ENCODE peak calls at places on chromosome 15, in five cellular contexts. V is tibial artery, A is SJSA1, X is keratinocyte, P is sigmoid colon. G is an unnamed sample. For H3K4me1, the result is how much of the 10 kb centered on the place peaks cover.

GRCh38 chr15:60315878-60316277 is 81.9 kb downstream of the ANXA2 start:
- DNase-seq in X (no peak), V (no peak), P (no peak), A (no peak), G (no peak)

GRCh38 chr15:74519311-74519710 is 21.7 kb upstream of the ARID3B start:
- DNase-seq in A (peak), X (no peak), P (no peak), V (no peak), G (no peak)

GRCh38 chr15:51869074-51869425 is 39.6 kb downstream of the TMOD3 start:
- DNase-seq in V (no peak), X (no peak), P (no peak), A (peak), G (no peak)

GRCh38 chr15:90004671-90005070 is 3.5 kb downstream of the ZNF710 start:
- DNase-seq in X (peak), V (peak), P (peak), A (peak), G (no peak)

GRCh38 chr15:26178821-26179220 is 315.7 kb upstream of the ATP10A start:
- DNase-seq in V (no peak), A (no peak), X (no peak), P (no peak), G (no peak)

GRCh38 chr15:74776851-74777768 is 4.8 kb upstream of the CSK start:
- DNase-seq in A (no peak), X (no peak), P (no peak), V (no peak), G (peak)

GRCh38 chr15:69508659-69509058 is 56.0 kb downstream of the RPLP1 start:
- DNase-seq in P (no peak), V (no peak), X (no peak), A (no peak), G (no peak)

GRCh38 chr15:85351965-85352364 is 28.4 kb upstream of the AKAP13 start:
- DNase-seq in P (no peak), A (no peak), V (no peak), X (no peak), G (no peak)

GRCh38 chr15:52093539-52094502 is 18.8 kb downstream of the BCL2L10 start:
- DNase-seq in X (peak), A (peak), P (peak), V (peak), G (no peak)

GRCh38 chr15:100873029-100873677 is 6.5 kb upstream of the ALDH1A3 start:
- DNase-seq in V (peak), P (peak), X (peak), A (peak), G (no peak)

GRCh38 chr15:52717924-52718323 is 38.7 kb upstream of the ATOSA start:
- DNase-seq in V (no peak), A (no peak), X (no peak), P (no peak), G (no peak)

GRCh38 chr15:72584006-72584405 is 70.5 kb upstream of the GOLGA6B start:
- DNase-seq in A (no peak), V (no peak), X (no peak), P (no peak), G (no peak)

GRCh38 chr15:25674948-25675347 is 188.2 kb downstream of the ATP10A start:
- DNase-seq in P (peak), A (no peak), X (no peak), V (peak), G (no peak)

GRCh38 chr15:64731807-64732151 is 43.6 kb downstream of the RBPMS2 start:
- DNase-seq in P (no peak), X (no peak), A (no peak), V (no peak), G (no peak)

GRCh38 chr15:49235446-49236207 is 65.6 kb downstream of the GALK2 start:
- DNase-seq in P (peak), A (peak), V (no peak), X (peak), G (no peak)

GRCh38 chr15:99253381-99254090 is 2.3 kb downstream of the LRRC28 start:
- DNase-seq in A (no peak), V (no peak), X (no peak), P (no peak), G (no peak)

GRCh38 chr15:59436774-59437472 is 1.1 kb upstream of the FAM81A start:
- DNase-seq in A (peak), X (no peak), P (peak), V (no peak), G (no peak)

GRCh38 chr15:40358492-40359353 is 704 bp downstream of the DISP2 start:
- DNase-seq in X (no peak), V (no peak), A (no peak), P (no peak), G (peak)

GRCh38 chr15:39896837-39897236 is 23.2 kb downstream of the GPR176 start:
- DNase-seq in A (no peak), V (no peak), X (no peak), P (no peak), G (no peak)

GRCh38 chr15:39583586-39584265 is 2.8 kb downstream of the THBS1 start:
- DNase-seq in X (peak), A (peak), V (no peak), P (peak), G (no peak)

GRCh38 chr15:99707481-99708270 is 25.6 kb downstream of the LYSMD4 start:
- DNase-seq in X (no peak), P (no peak), V (no peak), A (no peak), G (no peak)

GRCh38 chr15:35740761-35741160 is 194.8 kb upstream of the DPH6 start:
- DNase-seq in A (no peak), X (no peak), V (no peak), P (no peak), G (no peak)

GRCh38 chr15:57395292-57395691 is 19.0 kb downstream of the CGNL1 start:
- DNase-seq in P (no peak), V (no peak), X (no peak), A (peak), G (no peak)

GRCh38 chr15:92822216-92823144 is 77.6 kb upstream of the CHD2 start:
- DNase-seq in X (no peak), A (no peak), P (no peak), V (no peak), G (no peak)

GRCh38 chr15:58179206-58179605 is 41.0 kb downstream of the AQP9 start:
- DNase-seq in X (peak), A (no peak), P (no peak), V (no peak), G (no peak)

GRCh38 chr15:25738171-25738792 is 124.8 kb downstream of the ATP10A start:
- DNase-seq in X (no peak), A (no peak), P (peak), V (no peak), G (no peak)

GRCh38 chr15:82021021-82021420 is 24.8 kb downstream of the MEX3B start:
- DNase-seq in V (no peak), P (no peak), A (no peak), X (no peak), G (no peak)

GRCh38 chr15:60932051-60932915 is 296.8 kb downstream of the RORA start:
- DNase-seq in V (peak), P (no peak), X (peak), A (no peak), G (no peak)

GRCh38 chr15:40844543-40844981 is 714 bp downstream of the SPINT1 start:
- DNase-seq in A (no peak), P (no peak), V (no peak), X (no peak), G (peak)

GRCh38 chr15:58080398-58080797 is 14.9 kb upstream of the ALDH1A2 start:
- DNase-seq in V (no peak), X (no peak), A (no peak), P (no peak), G (no peak)

GRCh38 chr15:40243126-40243810 is 4.4 kb downstream of the PAK6 start:
- DNase-seq in V (no peak), X (no peak), P (peak), A (no peak), G (no peak)

GRCh38 chr15:57618325-57618724 is 26.6 kb downstream of the MYZAP start:
- DNase-seq in A (no peak), X (no peak), V (no peak), P (no peak), G (no peak)

GRCh38 chr15:56770191-56770590 is 36.9 kb upstream of the ZNF280D start:
- DNase-seq in X (no peak), P (no peak), A (no peak), V (no peak), G (no peak)

GRCh38 chr15:61175024-61175423 is 54.1 kb downstream of the RORA start:
- DNase-seq in X (no peak), V (no peak), A (no peak), P (no peak), G (no peak)

GRCh38 chr15:38598749-38599148 is 34.1 kb upstream of the RASGRP1 start:
- DNase-seq in X (no peak), P (no peak), V (no peak), A (no peak), G (no peak)

GRCh38 chr15:89826671-89827655 is 12.3 kb upstream of the ANPEP start:
- DNase-seq in P (no peak), A (no peak), X (no peak), V (no peak), G (no peak)

GRCh38 chr15:82805994-82806406 is at the start of gene FSD2:
- DNase-seq in P (no peak), V (no peak), A (no peak), X (no peak), G (no peak)

GRCh38 chr15:67646847-67647246 is 104.3 kb downstream of the MAP2K5 start:
- DNase-seq in V (no peak), A (no peak), X (no peak), P (no peak), G (no peak)
- H3K4me1 ChIP-seq in V (under half), A (under half), X (under half), P (under half), G (under half)

GRCh38 chr15:78390242-78390641 is 47.8 kb upstream of the IREB2 start:
- DNase-seq in V (no peak), X (no peak), A (no peak), P (no peak), G (no peak)
- H3K4me1 ChIP-seq in V (under half), X (under half), A (under half), P (under half), G (under half)

GRCh38 chr15:63198315-63198714 is 8.9 kb downstream of the RAB8B start:
- DNase-seq in P (no peak), X (no peak), V (no peak), A (no peak), G (no peak)

GRCh38 chr15:63198752-63199250 is 9.4 kb downstream of the RAB8B start:
- DNase-seq in A (peak), V (no peak), X (no peak), P (no peak), G (no peak)

GRCh38 chr15:63196846-63197245 is 7.4 kb downstream of the RAB8B start:
- DNase-seq in X (no peak), P (no peak), V (no peak), A (no peak), G (no peak)

GRCh38 chr15:63195257-63196023 is 6.0 kb downstream of the RAB8B start:
- DNase-seq in V (no peak), P (peak), A (no peak), X (no peak), G (no peak)

GRCh38 chr15:63197626-63198025 is 8.2 kb downstream of the RAB8B start:
- DNase-seq in P (no peak), V (no peak), A (no peak), X (no peak), G (no peak)
- H3K4me1 ChIP-seq in P (under half), V (under half), A (half or more), X (under half), G (half or more)

GRCh38 chr15:88649753-88650551 is 11.1 kb downstream of the ISG20 start:
- DNase-seq in V (no peak), X (no peak), P (peak), A (no peak), G (no peak)
- H3K4me1 ChIP-seq in V (under half), X (under half), P (under half), A (under half), G (under half)

DNA sequence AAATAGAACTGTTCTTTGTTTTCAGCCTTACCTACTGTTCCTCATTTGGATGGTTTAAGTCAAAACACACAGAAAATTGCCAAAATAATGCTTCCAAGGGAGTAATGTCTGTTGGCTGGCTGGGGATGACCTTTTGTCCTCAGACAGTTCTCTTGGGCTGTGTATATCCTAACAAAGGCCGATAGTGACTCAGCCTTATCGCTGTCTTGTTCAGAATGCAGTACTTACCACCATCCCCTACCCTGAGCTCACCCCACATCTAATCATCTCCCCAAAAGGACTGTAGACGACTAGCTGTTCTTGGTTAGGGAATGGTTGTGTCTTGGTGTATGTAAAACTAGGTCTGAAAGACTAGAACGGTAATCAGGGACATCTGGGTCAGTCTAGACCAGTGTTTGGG is 35.0 kb downstream of the RAB11A start:
- DNase-seq in A (no peak), V (no peak), X (no peak), P (no peak), G (no peak)
- H3K4me1 ChIP-seq in A (under half), V (under half), X (under half), P (under half), G (under half)

GRCh38 chr15:77002954-77003912 is 8.3 kb downstream of the PSTPIP1 start:
- DNase-seq in V (peak), X (no peak), P (peak), A (no peak), G (peak)
- H3K4me1 ChIP-seq in V (under half), X (under half), P (under half), A (under half), G (half or more)

GRCh38 chr15:78946493-78946892 is 1.6 kb upstream of the CTSH start:
- DNase-seq in P (no peak), V (no peak), X (no peak), A (no peak), G (no peak)
- H3K4me1 ChIP-seq in P (under half), V (under half), X (under half), A (under half), G (under half)

G was measured in left lung.